ENCODE peak calls at places on chromosomes 13 and 19, in four cellular contexts. X is uterus, P is sigmoid colon, R is fibroblast of mammary gland. V is an unnamed sample.

GRCh38 chr13:87089391-87089790 is 581.8 kb upstream of the SLITRK5 start:
- DNase-seq in X (no peak), P (no peak), R (peak; percentile 78), V (peak; percentile 79)

GRCh38 chr13:33787051-33787591 is 30.8 kb upstream of the RFC3 start:
- DNase-seq in X (no peak), P (no peak), R (peak; percentile 7), V (no peak)

GRCh38 chr19:29678484-29679106 is 13.3 kb downstream of the PLEKHF1 start:
- DNase-seq in X (peak; percentile 75), P (peak; percentile 93), R (peak; percentile 54), V (no peak)

GRCh38 chr19:45250216-45250831 is 747 bp upstream of the MARK4 start:
- DNase-seq in X (no peak), P (no peak), R (no peak), V (peak; percentile 69)

GRCh38 chr13:30607908-30608307 is 9.8 kb upstream of the USPL1 start:
- DNase-seq in R (no peak), X (no peak), P (no peak), V (peak; percentile 53)

GRCh38 chr13:94248454-94249233 is 230.8 kb downstream of the DCT start:
- DNase-seq in X (no peak), R (peak; percentile 48), P (no peak), V (no peak)

GRCh38 chr13:91572439-91572838 is 174.0 kb downstream of the GPC5 start:
- DNase-seq in X (no peak), R (no peak), P (no peak), V (no peak)

GRCh38 chr19:16117594-16118033 is 5.9 kb downstream of the RAB8A start:
- DNase-seq in X (no peak), P (no peak), R (no peak), V (no peak)

GRCh38 chr19:43957891-43958290 is 6.9 kb downstream of the ZNF221 start:
- DNase-seq in P (no peak), X (no peak), R (peak; percentile 93), V (peak; percentile 7)

GRCh38 chr13:51950722-51951121 is 60.5 kb downstream of the ATP7B start:
- DNase-seq in R (no peak), X (no peak), P (no peak), V (no peak)

GRCh38 chr13:40874138-40874776 is 84.8 kb downstream of the SLC25A15 start:
- DNase-seq in P (no peak), R (peak; percentile 5), X (no peak), V (no peak)

GRCh38 chr19:48842744-48843162 is 6.5 kb upstream of the HSD17B14 start:
- DNase-seq in R (peak; percentile 61), X (peak; percentile 57), P (no peak), V (peak; percentile 53)

GRCh38 chr19:16370671-16371391 is 46.2 kb downstream of the KLF2 start:
- DNase-seq in R (no peak), X (no peak), P (no peak), V (no peak)

GRCh38 chr19:33430674-33431277 is 57.3 kb downstream of the CEBPG start:
- DNase-seq in P (peak; percentile 69), R (peak; percentile 63), X (no peak), V (peak; percentile 68)

GRCh38 chr19:15280915-15281683 is 48.9 kb upstream of the EPHX3 start:
- DNase-seq in P (peak; percentile 94), R (peak; percentile 88), X (peak; percentile 74), V (peak; percentile 86)

GRCh38 chr19:17797397-17798201 is 2.7 kb downstream of the B3GNT3 start:
- DNase-seq in R (no peak), P (no peak), X (no peak), V (peak; percentile 95)

GRCh38 chr19:45113628-45114027 is 20.6 kb downstream of the PPP1R37 start:
- DNase-seq in X (no peak), R (no peak), P (no peak), V (no peak)

GRCh38 chr13:36133950-36134349 is 2.8 kb upstream of the DCLK1 start:
- DNase-seq in X (no peak), R (no peak), P (no peak), V (no peak)

GRCh38 chr13:30982911-30983310 is 50.5 kb downstream of the TEX26 start:
- DNase-seq in R (no peak), P (no peak), X (no peak), V (no peak)

GRCh38 chr19:14406645-14407331 is 12.4 kb downstream of the DDX39A start:
- DNase-seq in P (no peak), X (no peak), R (no peak), V (no peak)

GRCh38 chr13:82675024-82675423 is 1207.2 kb downstream of the SLITRK1 start:
- DNase-seq in P (no peak), R (no peak), X (no peak), V (no peak)

GRCh38 chr19:35642312-35642711 is 767 bp downstream of the ETV2 start:
- DNase-seq in R (no peak), X (no peak), P (no peak), V (no peak)

GRCh38 chr19:40740747-40741146 is 9.5 kb downstream of the ACTMAP start:
- DNase-seq in P (peak; percentile 87), X (no peak), R (peak; percentile 81), V (peak; percentile 66)

GRCh38 chr13:55566779-55567178 is 1573.9 kb upstream of the PRR20A start:
- DNase-seq in P (no peak), R (no peak), X (no peak), V (no peak)

GRCh38 chr19:40594657-40595077 is 6.5 kb upstream of the LTBP4 start:
- DNase-seq in R (peak; percentile 63), P (no peak), X (no peak), V (peak; percentile 74)

GRCh38 chr19:2612619-2613249 is 89.8 kb downstream of the GNG7 start:
- DNase-seq in R (no peak), X (no peak), P (peak; percentile 61), V (no peak)

GRCh38 chr13:103952183-103952582 is 886.0 kb upstream of the SLC10A2 start:
- DNase-seq in P (no peak), X (no peak), R (no peak), V (peak; percentile 5)

GRCh38 chr13:94550030-94550738 is 45.8 kb downstream of the TGDS start:
- DNase-seq in P (no peak), X (peak; percentile 49), R (peak; percentile 52), V (peak; percentile 67)

GRCh38 chr19:48501446-48501960 is 10.1 kb downstream of the LMTK3 start:
- DNase-seq in X (no peak), P (no peak), R (no peak), V (peak; percentile 97)

GRCh38 chr19:6925801-6926751 is 38.7 kb downstream of the ADGRE1 start:
- DNase-seq in R (no peak), X (no peak), P (no peak), V (no peak)

GRCh38 chr13:33369073-33369472 is 83.5 kb upstream of the STARD13 start:
- DNase-seq in P (no peak), X (no peak), R (no peak), V (no peak)

GRCh38 chr19:23286477-23286876 is 36.3 kb upstream of the ZNF724 start:
- DNase-seq in R (no peak), X (no peak), P (no peak), V (no peak)

DNA sequence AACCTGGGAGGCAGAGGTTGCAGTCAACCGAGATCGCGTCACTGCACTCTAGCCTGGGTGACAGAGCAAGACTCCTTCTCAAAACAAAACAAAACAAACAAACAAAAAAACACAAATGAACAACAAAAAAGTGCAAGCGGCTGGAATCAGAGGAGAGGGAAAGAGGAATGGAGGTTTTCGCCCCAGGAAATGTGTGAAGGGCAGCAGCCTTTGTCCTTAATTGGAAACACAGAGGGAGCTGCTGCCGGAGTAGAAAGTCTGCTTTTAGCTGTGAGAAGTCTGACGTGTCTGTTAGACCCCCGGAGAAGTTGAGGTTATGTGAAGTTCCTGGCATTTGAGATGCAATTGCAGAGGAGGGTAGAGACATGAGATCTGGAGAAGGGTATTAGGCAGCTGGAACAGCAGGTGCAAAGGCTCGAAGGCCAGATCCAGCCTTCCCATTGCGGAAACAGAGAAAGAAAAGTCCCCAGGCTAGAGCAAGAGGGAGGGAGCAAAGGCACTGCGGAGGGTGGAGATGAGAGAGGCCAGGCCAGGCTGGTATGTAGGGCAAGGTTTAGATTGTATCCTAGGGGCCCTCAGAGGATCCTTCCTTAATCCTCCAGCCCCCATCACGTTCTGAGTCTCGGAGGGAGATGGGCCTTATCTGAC is 475 bp downstream of the TMIGD2 start:
- DNase-seq in P (no peak), X (no peak), R (no peak), V (no peak)
- H3K4me3 ChIP-seq in P (no peak overlapping the region), X (no peak overlapping the region), R (no peak overlapping the region), V (no peak overlapping the region)

DNA sequence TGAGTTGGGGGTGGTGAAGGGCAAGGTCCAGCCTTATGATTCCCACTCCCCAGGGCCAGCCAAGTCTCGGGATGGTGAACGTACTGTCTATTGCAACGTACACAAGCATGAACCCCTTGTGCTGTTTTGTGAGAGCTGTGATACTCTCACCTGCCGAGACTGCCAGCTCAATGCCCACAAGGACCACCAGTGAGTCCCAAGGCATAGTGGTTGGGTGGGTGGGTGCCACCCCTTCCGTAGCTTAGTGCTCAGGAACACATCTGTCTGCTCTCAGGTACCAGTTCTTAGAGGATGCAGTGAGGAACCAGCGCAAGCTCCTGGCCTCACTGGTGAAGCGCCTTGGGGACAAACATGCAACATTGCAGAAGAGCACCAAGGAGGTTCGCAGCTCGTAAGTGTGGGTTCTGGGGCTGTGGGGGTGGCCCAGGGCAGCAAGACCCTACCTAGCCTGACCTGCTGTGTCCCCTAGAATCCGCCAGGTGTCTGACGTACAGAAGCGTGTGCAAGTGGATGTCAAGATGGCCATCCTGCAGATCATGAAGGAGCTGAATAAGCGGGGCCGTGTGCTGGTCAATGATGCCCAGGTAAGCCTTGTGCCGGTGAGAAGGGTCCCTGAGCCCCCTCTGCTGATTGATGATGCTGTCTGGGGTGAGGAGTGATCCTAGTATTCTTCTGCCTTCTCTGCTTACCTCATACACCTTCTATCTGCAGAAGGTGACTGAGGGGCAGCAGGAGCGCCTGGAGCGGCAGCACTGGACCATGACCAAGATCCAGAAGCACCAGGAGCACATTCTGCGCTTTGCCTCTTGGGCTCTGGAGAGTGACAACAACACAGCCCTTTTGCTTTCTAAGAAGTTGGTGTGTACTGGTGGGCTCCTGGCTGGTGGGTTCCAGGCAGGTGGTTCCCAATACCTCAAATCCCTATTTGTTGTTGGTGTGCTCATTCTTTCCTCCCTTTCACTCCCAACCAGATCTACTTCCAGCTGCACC is 3.8 kb downstream of the TRIM28 start:
- DNase-seq in R (no peak), X (no peak), P (no peak), V (no peak)
- H3K4me3 ChIP-seq in R (no peak overlapping the region), X (no peak overlapping the region), P (no peak overlapping the region), V (no peak overlapping the region)

DNA sequence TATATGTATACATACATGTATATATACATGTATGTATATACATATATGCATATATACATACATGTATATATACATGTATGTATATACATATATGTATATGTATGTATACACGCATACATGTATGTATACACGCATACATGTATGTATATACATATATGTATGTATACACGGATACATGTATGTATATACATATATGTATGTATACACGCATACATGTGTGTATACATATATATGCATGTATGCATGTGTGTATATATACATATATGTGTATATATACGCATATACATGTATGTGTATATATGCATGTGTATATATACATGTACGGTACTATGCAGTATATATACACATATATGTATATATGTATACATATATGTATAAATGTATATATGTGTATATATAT is 2.6 kb upstream of the NCR1 start:
- DNase-seq in X (no peak), R (no peak), P (no peak), V (no peak)
- H3K4me3 ChIP-seq in X (no peak overlapping the region), R (no peak overlapping the region), P (no peak overlapping the region), V (no peak overlapping the region)

DNA sequence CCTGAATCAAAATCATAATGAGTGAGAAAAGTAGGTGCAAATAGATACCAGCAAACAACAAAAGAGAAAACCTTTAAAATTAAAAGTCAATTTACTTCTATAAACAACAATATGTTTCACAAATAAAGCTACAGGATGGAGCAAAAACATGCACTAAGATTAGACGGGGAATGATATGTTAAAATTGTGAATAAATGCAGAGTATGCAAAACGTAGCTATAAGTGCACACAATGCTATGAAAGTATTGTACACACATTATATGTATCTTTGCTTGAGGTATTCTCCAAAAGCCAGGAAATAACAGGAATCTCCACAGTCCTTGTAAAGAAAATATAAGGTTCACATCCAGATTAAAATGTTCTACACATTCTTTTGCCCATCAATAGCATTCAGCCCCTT is 523.9 kb downstream of the EFNB2 start:
- DNase-seq in P (no peak), R (no peak), X (no peak), V (no peak)
- H3K4me3 ChIP-seq in P (no peak overlapping the region), R (no peak overlapping the region), X (no peak overlapping the region), V (no peak overlapping the region)

V was measured in epithelial cell of esophagus.